ENCODE peak calls at places on chromosomes 4 and X, in four cellular contexts. One of them, this sample, is unnamed.

GRCh38 chr4:1247811-1248261 is 1.1 kb downstream of the CTBP1 start:
- DNase-seq in trophoblast cell: peak; percentile 56
- DNase-seq in IMR-90: no peak
- DNase-seq in neuronal stem cell: peak; percentile 17
- DNase-seq in this sample: peak; percentile 42

GRCh38 chr4:1501754-1502500 is 95.7 kb upstream of the NKX1-1 start:
- DNase-seq in trophoblast cell: no peak
- DNase-seq in IMR-90: no peak
- DNase-seq in neuronal stem cell: no peak
- DNase-seq in this sample: no peak

GRCh38 chrX:139204903-139205667 is 325.5 kb upstream of the F9 start:
- DNase-seq in trophoblast cell: no peak
- DNase-seq in neuronal stem cell: no peak
- DNase-seq in IMR-90: no peak
- DNase-seq in this sample: no peak

GRCh38 chrX:78329486-78329885 is 2.1 kb upstream of the CYSLTR1 start:
- DNase-seq in trophoblast cell: no peak
- DNase-seq in neuronal stem cell: no peak
- DNase-seq in IMR-90: no peak
- DNase-seq in this sample: no peak

GRCh38 chrX:65821721-65822496 is 154.5 kb downstream of the MSN start:
- DNase-seq in neuronal stem cell: no peak
- DNase-seq in IMR-90: no peak
- DNase-seq in trophoblast cell: no peak
- DNase-seq in this sample: no peak

GRCh38 chr4:53653484-53654053 is 62.3 kb upstream of the LNX1 start:
- DNase-seq in neuronal stem cell: no peak
- DNase-seq in IMR-90: peak; percentile 5
- DNase-seq in trophoblast cell: no peak
- DNase-seq in this sample: peak; percentile 29

GRCh38 chr4:121827851-121828250 is 4.2 kb upstream of the CCNA2 start:
- DNase-seq in neuronal stem cell: no peak
- DNase-seq in IMR-90: peak; percentile 64
- DNase-seq in trophoblast cell: peak; percentile 20
- DNase-seq in this sample: no peak

GRCh38 chr4:71669291-71669690 is 114.6 kb downstream of the GC start:
- DNase-seq in trophoblast cell: no peak
- DNase-seq in neuronal stem cell: no peak
- DNase-seq in IMR-90: no peak
- DNase-seq in this sample: no peak

GRCh38 chr4:138241281-138242075 is 671 bp downstream of the SLC7A11 start:
- DNase-seq in neuronal stem cell: no peak
- DNase-seq in trophoblast cell: no peak
- DNase-seq in IMR-90: peak; percentile 38
- DNase-seq in this sample: peak; percentile 67

GRCh38 chrX:119429471-119429870 is 30.3 kb downstream of the SLC25A43 start:
- DNase-seq in trophoblast cell: no peak
- DNase-seq in IMR-90: no peak
- DNase-seq in neuronal stem cell: no peak
- DNase-seq in this sample: peak; percentile 25

GRCh38 chr4:84177831-84178230 is 321.3 kb downstream of the NKX6-1 start:
- DNase-seq in trophoblast cell: no peak
- DNase-seq in IMR-90: no peak
- DNase-seq in neuronal stem cell: no peak
- DNase-seq in this sample: no peak

GRCh38 chr4:85910985-85911384 is 436.0 kb downstream of the ARHGAP24 start:
- DNase-seq in neuronal stem cell: no peak
- DNase-seq in IMR-90: no peak
- DNase-seq in trophoblast cell: no peak
- DNase-seq in this sample: no peak

GRCh38 chr4:153260553-153261306 is 56.5 kb downstream of the TRIM2 start:
- DNase-seq in neuronal stem cell: no peak
- DNase-seq in trophoblast cell: no peak
- DNase-seq in IMR-90: peak; percentile 23
- DNase-seq in this sample: no peak

GRCh38 chr4:153258750-153259149 is 54.5 kb downstream of the TRIM2 start:
- DNase-seq in IMR-90: no peak
- DNase-seq in neuronal stem cell: no peak
- DNase-seq in trophoblast cell: no peak
- DNase-seq in this sample: no peak

GRCh38 chr4:153259679-153260078 is 55.4 kb downstream of the TRIM2 start:
- DNase-seq in IMR-90: no peak
- DNase-seq in trophoblast cell: no peak
- DNase-seq in neuronal stem cell: no peak
- DNase-seq in this sample: no peak

GRCh38 chr4:153261431-153261830 is 57.2 kb downstream of the TRIM2 start:
- DNase-seq in trophoblast cell: no peak
- DNase-seq in neuronal stem cell: no peak
- DNase-seq in IMR-90: no peak
- DNase-seq in this sample: no peak

GRCh38 chr4:153260152-153260551 is 55.9 kb downstream of the TRIM2 start:
- DNase-seq in IMR-90: no peak
- DNase-seq in trophoblast cell: no peak
- DNase-seq in neuronal stem cell: no peak
- DNase-seq in this sample: peak; percentile 18
- H3K18ac ChIP-seq in IMR-90: no peak overlapping the region
- H3K18ac ChIP-seq in trophoblast cell: no peak overlapping the region
- H3K18ac ChIP-seq in neuronal stem cell: no peak overlapping the region
- H3K18ac ChIP-seq in this sample: peak overlapping the region; percentile 30

GRCh38 chr4:87864321-87864720 is 31.6 kb downstream of the MEPE start:
- DNase-seq in IMR-90: no peak
- DNase-seq in neuronal stem cell: no peak
- DNase-seq in trophoblast cell: no peak
- DNase-seq in this sample: no peak
- H2AK5ac ChIP-seq in IMR-90: no peak overlapping the region
- H2AK5ac ChIP-seq in neuronal stem cell: no peak overlapping the region
- H2AK5ac ChIP-seq in trophoblast cell: no peak overlapping the region
- H2AK5ac ChIP-seq in this sample: no peak overlapping the region

GRCh38 chr4:123602007-123602406 is 205.4 kb downstream of the SPRY1 start:
- DNase-seq in IMR-90: no peak
- DNase-seq in neuronal stem cell: no peak
- DNase-seq in trophoblast cell: no peak
- DNase-seq in this sample: no peak

GRCh38 chr4:123599061-123599919 is 202.7 kb downstream of the SPRY1 start:
- DNase-seq in trophoblast cell: no peak
- DNase-seq in IMR-90: peak; percentile 53
- DNase-seq in neuronal stem cell: no peak
- DNase-seq in this sample: peak; percentile 75

GRCh38 chr4:123599920-123600394 is 203.4 kb downstream of the SPRY1 start:
- DNase-seq in neuronal stem cell: peak; percentile 35
- DNase-seq in trophoblast cell: no peak
- DNase-seq in IMR-90: peak; percentile 5
- DNase-seq in this sample: peak; percentile 82

GRCh38 chr4:123600921-123601904 is 204.6 kb downstream of the SPRY1 start:
- DNase-seq in trophoblast cell: no peak
- DNase-seq in neuronal stem cell: no peak
- DNase-seq in IMR-90: no peak
- DNase-seq in this sample: no peak

DNA sequence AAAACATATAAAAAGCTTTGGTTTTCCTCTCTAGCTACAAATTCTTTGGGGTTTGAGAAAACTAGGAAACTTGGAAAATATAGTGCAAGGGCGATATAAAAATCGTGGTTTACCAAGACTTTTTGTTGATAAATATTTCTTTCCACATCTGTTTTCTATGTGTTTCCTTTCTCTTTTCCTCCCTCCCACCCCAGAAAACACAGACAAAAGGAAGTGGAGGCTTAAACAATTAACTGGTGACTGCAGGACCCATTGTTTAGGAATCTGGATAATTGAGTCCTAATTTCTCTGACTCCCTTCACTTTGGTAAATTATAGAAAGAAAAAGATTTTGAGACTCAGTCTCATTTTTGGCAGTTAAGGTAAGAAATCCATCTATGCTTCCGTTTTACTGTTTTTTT is 203.8 kb downstream of the SPRY1 start:
- DNase-seq in trophoblast cell: no peak
- DNase-seq in IMR-90: no peak
- DNase-seq in neuronal stem cell: no peak
- DNase-seq in this sample: no peak
- H3K18ac ChIP-seq in trophoblast cell: no peak overlapping the region
- H3K18ac ChIP-seq in IMR-90: peak overlapping the region; percentile 20
- H3K18ac ChIP-seq in neuronal stem cell: no peak overlapping the region
- H3K18ac ChIP-seq in this sample: no peak overlapping the region

GRCh38 chrX:15750611-15751159 is 12.6 kb downstream of the CA5B start:
- DNase-seq in IMR-90: no peak
- DNase-seq in neuronal stem cell: no peak
- DNase-seq in trophoblast cell: no peak
- DNase-seq in this sample: peak; percentile 57

GRCh38 chrX:15745179-15745578 is 7.1 kb downstream of the CA5B start:
- DNase-seq in neuronal stem cell: no peak
- DNase-seq in trophoblast cell: no peak
- DNase-seq in IMR-90: peak; percentile 52
- DNase-seq in this sample: peak; percentile 55

GRCh38 chrX:15747626-15748173 is 9.6 kb downstream of the CA5B start:
- DNase-seq in neuronal stem cell: no peak
- DNase-seq in trophoblast cell: no peak
- DNase-seq in IMR-90: no peak
- DNase-seq in this sample: no peak

GRCh38 chrX:15751160-15751819 is 13.2 kb downstream of the CA5B start:
- DNase-seq in trophoblast cell: no peak
- DNase-seq in IMR-90: peak; percentile 56
- DNase-seq in neuronal stem cell: no peak
- DNase-seq in this sample: peak; percentile 88

GRCh38 chrX:15749642-15750610 is 11.9 kb downstream of the CA5B start:
- DNase-seq in IMR-90: peak; percentile 6
- DNase-seq in neuronal stem cell: no peak
- DNase-seq in trophoblast cell: peak; percentile 80
- DNase-seq in this sample: peak; percentile 30
- H2AK5ac ChIP-seq in IMR-90: no peak overlapping the region
- H2AK5ac ChIP-seq in neuronal stem cell: no peak overlapping the region
- H2AK5ac ChIP-seq in trophoblast cell: peak overlapping the region; percentile 62
- H2AK5ac ChIP-seq in this sample: no peak overlapping the region

GRCh38 chr4:17323619-17324400 is 188.1 kb downstream of the QDPR start:
- DNase-seq in trophoblast cell: no peak
- DNase-seq in IMR-90: peak; percentile 60
- DNase-seq in neuronal stem cell: no peak
- DNase-seq in this sample: peak; percentile 72
- H3K18ac ChIP-seq in trophoblast cell: no peak overlapping the region
- H3K18ac ChIP-seq in IMR-90: peak overlapping the region; percentile 55
- H3K18ac ChIP-seq in neuronal stem cell: no peak overlapping the region
- H3K18ac ChIP-seq in this sample: peak overlapping the region; percentile 4

This sample was measured in mesenchymal stem cell.